ENCODE peak calls at places on chromosomes 16 and 17, in four cellular contexts. D, P, H and V are unnamed samples.
A peak's percentile ranks its signal among the peaks of the same experiment; 100 is the strongest.

GRCh38 chr16:85448557-85449194 is 164.4 kb upstream of the GSE1 start:
- DNase-seq in H (no peak), D (no peak), P (peak; percentile 79), V (peak; percentile 86)

GRCh38 chr17:9239821-9240658 is 218.7 kb downstream of the NTN1 start:
- DNase-seq in P (no peak), H (no peak), D (peak; percentile 71), V (peak; percentile 97)

GRCh38 chr17:1160591-1161041 is 19.2 kb downstream of the ABR start:
- DNase-seq in P (no peak), H (no peak), D (no peak), V (no peak)

GRCh38 chr17:145671-146541 is 8.5 kb downstream of the SCGB1C2 start:
- DNase-seq in H (no peak), D (peak; percentile 45), P (no peak), V (no peak)

GRCh38 chr16:63702981-63703590 is 1418.8 kb downstream of the CDH11 start:
- DNase-seq in D (peak; percentile 49), H (no peak), P (peak; percentile 21), V (no peak)

GRCh38 chr17:59845595-59846390 is 47.0 kb downstream of the TUBD1 start:
- DNase-seq in P (peak; percentile 89), H (no peak), D (no peak), V (no peak)

GRCh38 chr17:66493283-66494019 is 191.0 kb downstream of the PRKCA start:
- DNase-seq in H (no peak), D (no peak), P (no peak), V (no peak)

GRCh38 chr17:8532021-8532420 is 96.3 kb downstream of the NDEL1 start:
- DNase-seq in D (no peak), P (peak; percentile 89), H (no peak), V (no peak)

GRCh38 chr17:60416368-60416925 is 5.8 kb upstream of the CHCT1 start:
- DNase-seq in P (no peak), H (no peak), D (no peak), V (no peak)

DNA sequence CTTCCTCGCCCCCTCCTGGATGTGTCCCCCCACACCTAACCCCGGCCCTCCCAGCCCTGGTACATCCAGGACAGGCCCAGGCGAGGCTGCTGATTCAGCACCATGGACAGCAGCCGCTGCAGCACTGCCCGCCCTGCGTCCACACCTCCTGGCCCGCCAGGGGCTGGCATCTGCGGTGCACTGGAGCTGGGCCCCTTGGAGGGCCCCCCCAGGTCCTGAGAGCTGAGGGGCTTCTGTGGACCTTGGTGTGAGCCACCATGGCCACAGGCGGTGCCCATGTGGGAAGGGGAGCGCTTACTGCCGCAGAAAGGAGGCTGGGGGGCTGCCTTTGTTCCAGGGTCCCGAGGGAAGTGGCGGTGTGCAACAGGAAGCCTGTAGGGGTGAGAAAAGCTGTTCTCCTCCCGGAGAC is 35.9 kb downstream of the CACNA1H start:
- DNase-seq in D (peak; percentile 85), P (no peak), H (no peak), V (no peak)
- TF ChIP-seq TCF12 in D (no peak), P (no peak), H (no peak), V (no peak)

DNA sequence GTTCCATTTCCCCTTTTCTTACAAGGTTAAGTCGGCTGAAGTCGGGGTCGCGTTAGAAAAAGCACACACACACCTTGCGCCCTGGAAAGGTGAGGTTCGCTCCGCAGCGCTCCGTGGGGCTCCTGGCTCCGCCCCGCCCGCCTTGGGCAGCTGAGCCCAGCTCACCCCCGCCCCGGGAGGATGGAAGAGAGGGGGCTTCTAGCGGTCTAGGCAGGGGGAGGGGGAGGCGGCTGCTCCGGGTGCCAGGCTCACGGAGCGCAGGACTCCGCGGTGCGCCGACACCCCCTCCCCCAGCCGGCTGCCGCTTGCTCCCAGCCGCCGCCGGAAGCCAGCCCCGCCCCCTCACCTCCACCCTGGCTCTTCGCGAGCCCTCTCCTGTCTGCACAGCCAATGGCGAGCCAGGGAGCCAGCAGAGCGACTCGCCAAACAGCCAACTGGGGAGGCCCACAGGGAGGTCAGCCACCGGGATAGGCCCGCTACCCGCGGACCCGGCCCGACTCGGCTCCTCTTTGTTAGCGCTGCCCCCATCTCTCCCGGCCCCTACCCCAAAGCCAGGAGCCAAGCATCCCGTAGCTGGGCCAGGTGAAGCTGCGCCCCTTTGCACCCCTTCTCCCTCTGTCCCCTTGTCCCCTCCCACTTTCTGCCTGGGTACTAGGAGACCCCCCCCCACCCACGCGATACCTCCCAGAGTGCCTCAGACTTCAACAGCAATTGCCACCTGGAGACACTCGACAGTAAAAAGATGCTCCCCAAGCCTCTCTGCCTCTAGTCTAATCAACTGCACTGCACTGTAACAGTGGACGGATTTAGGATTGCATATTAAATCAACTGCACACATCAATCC is 30.2 kb downstream of the FAM222B start:
- DNase-seq in H (peak; percentile 78), P (peak; percentile 92), D (peak; percentile 96), V (peak; percentile 98)
- TF ChIP-seq TCF12 in H (no peak), P (no peak), D (no peak), V (no peak)

GRCh38 chr16:22077700-22078313 is 14.5 kb upstream of the VWA3A start:
- DNase-seq in H (no peak), P (peak; percentile 62), D (peak; percentile 84), V (peak; percentile 69)

GRCh38 chr16:22073350-22073749 is 19.0 kb upstream of the VWA3A start:
- DNase-seq in P (no peak), H (no peak), D (no peak), V (no peak)

GRCh38 chr16:22078656-22079055 is 13.7 kb upstream of the VWA3A start:
- DNase-seq in P (no peak), H (no peak), D (no peak), V (no peak)

GRCh38 chr16:22075776-22076175 is 16.6 kb upstream of the VWA3A start:
- DNase-seq in P (no peak), D (no peak), H (no peak), V (no peak)

GRCh38 chr16:22075043-22075757 is 17.1 kb upstream of the VWA3A start:
- DNase-seq in P (no peak), D (no peak), H (no peak), V (no peak)
- TF ChIP-seq TCF12 in P (no peak), D (no peak), H (no peak), V (no peak)

GRCh38 chr17:14429084-14429483 is 128.2 kb downstream of the HS3ST3B1 start:
- DNase-seq in H (no peak), P (no peak), D (no peak), V (no peak)
- TF ChIP-seq TCF12 in H (no peak), P (no peak), D (no peak), V (no peak)

GRCh38 chr17:77369544-77369971 is 228.8 kb downstream of the SEC14L1 start:
- DNase-seq in D (no peak), H (no peak), P (no peak), V (no peak)
- TF ChIP-seq TCF12 in D (no peak), H (no peak), P (no peak), V (no peak)

GRCh38 chr16:12146966-12147365 is 170.4 kb downstream of the SNX29 start:
- DNase-seq in H (no peak), D (no peak), P (no peak), V (no peak)

GRCh38 chr16:12144355-12144754 is 167.8 kb downstream of the SNX29 start:
- DNase-seq in P (no peak), H (no peak), D (no peak), V (no peak)

GRCh38 chr16:12143776-12144175 is 167.2 kb downstream of the SNX29 start:
- DNase-seq in H (no peak), P (no peak), D (no peak), V (no peak)

GRCh38 chr16:12147681-12148479 is 171.3 kb downstream of the SNX29 start:
- DNase-seq in D (peak; percentile 55), P (no peak), H (no peak), V (no peak)

GRCh38 chr16:12145918-12146317 is 169.4 kb downstream of the SNX29 start:
- DNase-seq in D (no peak), H (no peak), P (no peak), V (no peak)
- TF ChIP-seq TCF12 in D (peak; percentile 68), H (no peak), P (no peak), V (no peak)

GRCh38 chr17:70622382-70623260 is 453.3 kb downstream of the KCNJ2 start:
- DNase-seq in P (no peak), D (peak; percentile 81), H (no peak), V (peak; percentile 37)
- TF ChIP-seq TCF12 in P (no peak), D (no peak), H (no peak), V (no peak)

GRCh38 chr16:4244254-4244812 is 2.5 kb upstream of the SRL start:
- DNase-seq in P (no peak), D (no peak), H (no peak), V (no peak)

GRCh38 chr16:4241601-4242270 is at the start of gene SRL:
- DNase-seq in D (no peak), P (no peak), H (no peak), V (peak; percentile 9)

GRCh38 chr16:4246777-4247476 is 5.0 kb upstream of the SRL start:
- DNase-seq in D (no peak), P (no peak), H (no peak), V (no peak)

GRCh38 chr16:4245400-4245799 is 3.5 kb upstream of the SRL start:
- DNase-seq in P (no peak), D (no peak), H (no peak), V (no peak)

GRCh38 chr16:4244881-4245280 is 3.0 kb upstream of the SRL start:
- DNase-seq in H (no peak), D (no peak), P (no peak), V (no peak)
- TF ChIP-seq TCF12 in H (no peak), D (no peak), P (no peak), V (no peak)

DNA sequence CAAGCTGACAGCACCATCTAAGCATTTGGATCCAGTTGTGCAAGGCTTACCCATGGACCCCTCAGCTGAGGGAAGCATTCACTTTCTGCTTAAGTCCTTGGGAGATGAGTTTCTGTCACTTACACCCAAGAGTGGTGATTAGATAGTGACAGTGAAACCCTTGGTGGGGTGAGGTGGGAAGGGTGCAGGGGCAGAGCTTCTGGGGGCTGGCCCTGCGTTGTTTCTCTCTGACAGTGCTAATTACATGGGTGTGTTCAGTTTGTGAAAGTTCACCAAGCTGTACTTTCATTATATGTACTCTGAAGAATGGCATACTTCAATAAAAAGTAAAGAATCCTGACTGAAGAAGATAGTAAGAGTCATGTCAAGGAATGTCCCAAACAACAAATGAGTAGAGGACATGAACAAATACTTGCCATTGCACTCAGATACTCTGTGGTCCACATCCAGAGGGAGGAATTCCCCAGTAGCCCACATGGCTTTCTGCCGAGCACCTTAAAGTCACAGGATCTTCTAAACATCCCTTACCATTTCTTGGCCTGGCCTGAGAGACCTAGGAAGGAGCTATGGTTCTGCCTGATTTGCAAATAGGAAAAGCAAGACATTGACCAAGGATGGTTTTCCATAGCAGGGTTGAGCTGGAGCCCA is 8.5 kb downstream of the CHST6 start:
- DNase-seq in D (no peak), P (no peak), H (peak; percentile 45), V (no peak)
- TF ChIP-seq TCF12 in D (no peak), P (no peak), H (no peak), V (no peak)

DNA sequence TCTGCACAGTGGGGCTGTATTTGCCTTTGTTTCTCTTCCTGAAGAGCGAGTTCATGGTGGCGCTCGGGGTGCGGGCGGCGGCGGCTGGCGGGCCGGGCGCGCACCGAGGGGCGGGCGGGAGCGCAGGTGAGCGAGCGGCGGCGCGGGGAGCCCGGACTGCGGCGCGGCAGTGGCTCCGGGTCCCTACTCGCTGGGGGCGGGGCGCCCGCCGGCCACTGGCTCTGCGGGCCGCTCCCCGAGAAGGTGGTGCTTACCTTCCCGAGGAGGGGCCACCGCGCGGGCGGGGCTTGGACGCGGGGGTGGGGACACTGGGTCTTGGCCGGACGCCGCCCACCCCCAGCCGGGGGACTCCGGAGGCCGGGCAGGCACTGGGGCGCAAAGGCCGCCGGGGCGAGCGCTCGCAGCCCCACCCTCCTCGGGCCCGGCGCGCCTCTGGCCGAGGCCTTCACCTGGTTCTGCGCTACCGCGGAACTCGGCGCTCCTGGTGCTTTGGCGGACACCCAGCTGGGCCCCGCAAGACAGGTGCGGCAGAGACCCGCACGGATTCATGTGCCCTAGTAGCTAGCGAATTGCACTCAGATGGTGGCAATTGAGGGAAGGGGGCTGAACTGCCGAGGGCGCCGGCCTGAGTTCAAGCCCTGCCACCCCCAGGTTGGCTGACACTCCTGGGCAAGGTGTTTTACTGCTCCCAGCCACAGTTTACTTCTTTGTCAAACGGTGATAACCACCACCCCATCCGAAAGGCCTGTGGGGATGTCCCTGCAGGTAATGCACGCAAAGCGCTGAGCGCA is at the start of gene PPL:
- DNase-seq in H (no peak), D (peak; percentile 98), P (peak; percentile 93), V (peak; percentile 72)
- TF ChIP-seq TCF12 in H (no peak), D (no peak), P (no peak), V (no peak)